ENCODE peak calls at places on chromosomes 7 and 10, in seven cellular contexts. D is SK-N-SH, R is HepG2, H is GM12878, M is H1, T is HCT116, K is K562. U is an unnamed sample.

GRCh38 chr7:66549466-66549865 is 79.2 kb upstream of the KCTD7 start:
- DNase-seq in H (no peak), T (no peak), K (no peak), M (no peak), R (no peak), D (no peak), U (no peak)

GRCh38 chr10:103850572-103850895 is 4.8 kb downstream of the SH3PXD2A start:
- DNase-seq in K (no peak), H (no peak), M (no peak), R (no peak), D (no peak), T (no peak), U (no peak)

GRCh38 chr7:104723001-104723400 is 291.0 kb upstream of the KMT2E start:
- DNase-seq in H (no peak), T (no peak), D (no peak), M (no peak), R (no peak), K (no peak), U (no peak)

GRCh38 chr10:97024181-97025073 is 161.3 kb downstream of the SLIT1 start:
- DNase-seq in D (no peak), R (no peak), T (no peak), H (peak), M (no peak), K (no peak), U (no peak)

GRCh38 chr7:78018541-78019456 is 220.2 kb downstream of the PHTF2 start:
- DNase-seq in K (no peak), R (no peak), H (no peak), T (no peak), D (peak), M (no peak), U (no peak)

GRCh38 chr7:19762631-19763030 is 10.8 kb downstream of the TMEM196 start:
- DNase-seq in M (no peak), D (no peak), H (no peak), K (no peak), T (no peak), R (no peak), U (no peak)

GRCh38 chr10:43208147-43209063 is 58.5 kb downstream of the RASGEF1A start:
- DNase-seq in M (no peak), H (no peak), K (no peak), R (no peak), T (no peak), D (peak), U (no peak)

GRCh38 chr10:132538031-132538789 is 623 bp downstream of the INPP5A start:
- DNase-seq in K (no peak), T (no peak), M (no peak), H (no peak), D (no peak), R (no peak), U (no peak)

GRCh38 chr10:126670886-126671285 is 393 bp upstream of the C10orf90 start:
- DNase-seq in T (no peak), H (no peak), K (no peak), M (no peak), D (no peak), R (no peak), U (no peak)

DNA sequence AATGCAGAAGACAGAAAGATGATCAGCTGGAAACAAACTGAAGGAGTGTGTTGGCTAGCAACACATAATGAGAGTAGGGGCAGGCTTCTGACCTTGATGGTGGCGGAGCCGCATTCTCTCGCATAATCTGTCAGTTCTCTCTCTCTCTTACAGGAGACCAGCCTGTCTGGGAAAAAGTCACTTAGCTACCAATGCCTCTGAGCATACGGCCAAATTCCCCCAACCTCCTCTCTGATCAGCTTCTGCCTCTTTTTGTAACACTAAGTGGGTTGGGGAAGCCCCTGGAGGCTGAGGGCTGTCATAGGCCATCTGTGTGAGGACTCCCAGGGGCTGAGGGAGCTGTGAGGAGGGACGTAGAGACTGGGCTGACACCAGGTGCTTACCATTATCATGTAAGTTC is 104.6 kb downstream of the HIPK2 start:
- DNase-seq in H (peak), K (no peak), R (no peak), M (peak), D (peak), T (no peak), U (no peak)
- TF ChIP-seq JUND in H (no peak), K (no peak), R (no peak), M (no peak), D (no peak), T (no peak), U (no peak)

DNA sequence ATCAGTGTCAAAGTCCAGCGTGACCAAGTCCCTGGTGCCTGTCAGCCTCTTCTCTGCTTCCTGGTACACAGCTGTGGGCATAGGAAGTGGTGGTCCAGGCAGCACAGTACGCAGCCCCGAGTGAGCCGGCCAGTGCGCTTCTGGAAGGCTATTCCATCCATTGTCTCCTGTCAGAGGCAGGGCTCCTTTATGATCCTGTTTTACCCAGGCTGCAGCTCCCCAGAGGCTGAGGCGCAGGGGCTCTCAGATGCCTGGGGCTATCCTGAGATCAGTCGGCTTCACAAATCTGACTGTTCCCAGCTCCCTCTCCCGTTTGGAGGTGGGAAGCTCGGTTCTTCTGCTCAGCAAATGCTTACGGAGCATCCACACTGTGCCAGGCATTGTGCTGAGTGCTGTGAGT is 70.3 kb downstream of the LANCL2 start:
- DNase-seq in T (no peak), H (no peak), R (no peak), M (no peak), K (no peak), D (no peak), U (no peak)
- TF ChIP-seq JUND in T (no peak), H (no peak), R (no peak), M (no peak), K (no peak), D (no peak), U (no peak)

GRCh38 chr7:53292341-53292740 is 256.9 kb downstream of the POM121L12 start:
- DNase-seq in T (no peak), K (no peak), R (no peak), D (no peak), H (no peak), M (no peak), U (no peak)
- TF ChIP-seq JUND in T (no peak), K (no peak), R (no peak), D (no peak), H (no peak), M (no peak), U (no peak)

GRCh38 chr10:119449760-119450461 is 92.6 kb downstream of the RGS10 start:
- DNase-seq in R (no peak), T (no peak), D (no peak), M (no peak), H (no peak), K (no peak), U (no peak)
- TF ChIP-seq JUND in R (no peak), T (no peak), D (no peak), M (no peak), H (no peak), K (no peak), U (no peak)

DNA sequence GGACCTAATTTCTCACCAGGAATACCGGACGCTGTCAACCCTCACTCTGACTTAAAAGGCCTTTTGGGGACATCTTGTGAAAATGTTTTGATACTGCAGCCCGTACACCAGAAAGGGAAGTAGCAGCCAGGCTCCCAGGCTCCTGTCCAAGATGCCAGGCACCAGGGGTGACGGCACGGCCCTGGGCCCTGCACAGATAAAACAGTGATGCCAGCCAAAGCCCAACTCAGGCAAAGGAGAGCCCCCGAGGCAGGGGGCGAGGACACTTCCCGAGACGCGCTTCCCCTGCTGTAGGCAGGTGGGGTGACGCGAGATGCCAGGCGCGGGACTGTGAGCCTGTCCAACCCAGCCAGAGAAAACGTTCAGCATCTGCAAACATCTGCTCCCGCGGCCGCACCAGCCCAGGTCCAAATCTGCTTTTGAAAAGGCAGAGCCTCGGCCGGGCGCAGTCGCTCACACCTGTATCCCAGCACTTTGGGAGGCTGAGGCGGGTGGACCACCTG is 15.7 kb downstream of the ZFAND2A start:
- DNase-seq in T (no peak), D (peak), K (no peak), H (no peak), M (no peak), R (peak), U (peak)
- TF ChIP-seq JUND in T (no peak), D (no peak), K (no peak), H (no peak), M (no peak), R (no peak), U (no peak)

GRCh38 chr7:121633186-121633585 is 237.1 kb upstream of the FAM3C start:
- DNase-seq in H (no peak), K (no peak), T (no peak), M (no peak), D (no peak), R (no peak), U (no peak)

GRCh38 chr7:121634356-121634755 is 238.2 kb upstream of the FAM3C start:
- DNase-seq in D (no peak), K (no peak), H (no peak), T (no peak), R (no peak), M (no peak), U (no peak)
- TF ChIP-seq JUND in D (no peak), K (no peak), H (no peak), T (no peak), R (no peak), M (no peak), U (no peak)